ENCODE peak calls at places on chromosomes 6 and 20, in nine cellular contexts. U is neuronal stem cell, N is cardiac muscle cell, O is GM23248, B is stomach, L is uterus, M is sigmoid colon, H is transverse colon, S is right lobe of liver. T is an unnamed sample.

GRCh38 chr20:24823989-24824693 is 124.9 kb upstream of the CST7 start:
- DNase-seq in O (no peak), L (no peak), B (no peak), U (no peak), N (no peak), S (no peak), H (no peak), M (peak), T (no peak)

GRCh38 chr20:23217023-23217422 is 130.9 kb upstream of the CD93 start:
- DNase-seq in S (no peak), O (no peak), M (no peak), B (no peak), U (no peak), H (no peak), N (no peak), L (no peak), T (no peak)

GRCh38 chr6:2565499-2565898 is 185.2 kb downstream of the MYLK4 start:
- DNase-seq in L (no peak), U (no peak), O (no peak), B (no peak), N (no peak), H (no peak), S (no peak), M (no peak), T (no peak)

GRCh38 chr6:45586216-45587171 is 208.8 kb upstream of the SUPT3H start:
- DNase-seq in O (no peak), M (no peak), N (no peak), U (no peak), L (no peak), B (no peak), S (no peak), H (no peak), T (peak)

GRCh38 chr20:46905364-46906125 is 10.9 kb downstream of the EYA2 start:
- DNase-seq in M (no peak), B (no peak), O (peak), H (no peak), U (no peak), L (no peak), S (no peak), N (peak), T (no peak)

GRCh38 chr20:41234546-41234945 is 83.0 kb downstream of the ZHX3 start:
- DNase-seq in O (peak), M (no peak), N (no peak), B (no peak), U (no peak), H (no peak), S (no peak), L (no peak), T (peak)

GRCh38 chr6:144346719-144347446 is 61.7 kb downstream of the UTRN start:
- DNase-seq in L (no peak), N (peak), M (no peak), O (peak), B (no peak), U (no peak), S (no peak), H (no peak), T (no peak)

GRCh38 chr6:112145080-112145573 is 57.7 kb downstream of the FAM229B start:
- DNase-seq in S (no peak), H (no peak), U (no peak), B (no peak), M (no peak), N (no peak), L (peak), O (no peak), T (no peak)

GRCh38 chr6:85129881-85130280 is 320.0 kb upstream of the NT5E start:
- DNase-seq in L (no peak), M (no peak), B (no peak), H (no peak), O (peak), S (no peak), N (peak), U (no peak), T (no peak)

GRCh38 chr20:48620486-48621255 is 207.1 kb downstream of the PREX1 start:
- DNase-seq in H (peak), U (peak), O (peak), N (peak), S (peak), M (peak), L (peak), B (peak), T (peak)

GRCh38 chr20:19113343-19113930 is 99.0 kb upstream of the SLC24A3 start:
- DNase-seq in M (no peak), S (no peak), H (no peak), N (no peak), B (no peak), U (no peak), O (no peak), L (no peak), T (no peak)

GRCh38 chr6:10558575-10558974 is 37.4 kb downstream of the GCNT2 start:
- DNase-seq in U (no peak), H (peak), B (peak), S (no peak), L (no peak), O (no peak), N (no peak), M (peak), T (peak)

GRCh38 chr20:11919046-11919445 is 1.4 kb downstream of the BTBD3 start:
- DNase-seq in U (no peak), M (no peak), L (no peak), S (no peak), N (peak), O (no peak), H (no peak), B (peak), T (peak)

GRCh38 chr6:137640086-137640485 is 145.9 kb upstream of the OLIG3 start:
- DNase-seq in N (no peak), O (no peak), U (no peak), H (no peak), L (no peak), S (no peak), M (no peak), B (no peak), T (no peak)

GRCh38 chr6:3137057-3137777 is 18.7 kb downstream of the BPHL start:
- DNase-seq in L (no peak), O (no peak), H (no peak), N (no peak), B (no peak), U (no peak), M (no peak), S (peak), T (no peak)

GRCh38 chr20:3315110-3315509 is 76.1 kb upstream of the SLC4A11 start:
- DNase-seq in N (no peak), U (no peak), H (no peak), S (no peak), B (no peak), M (no peak), L (no peak), O (peak), T (no peak)

GRCh38 chr6:111423960-111424846 is 58.8 kb downstream of the REV3L start:
- DNase-seq in O (peak), M (peak), H (peak), U (no peak), L (no peak), N (peak), B (peak), S (no peak), T (no peak)

GRCh38 chr20:35447082-35447789 is 8.2 kb upstream of the CEP250 start:
- DNase-seq in M (peak), B (peak), O (peak), S (peak), H (peak), U (peak), L (peak), N (peak), T (peak)

GRCh38 chr20:33276303-33277113 is 6.5 kb upstream of the BPIFB1 start:
- DNase-seq in H (no peak), L (no peak), M (no peak), S (peak), U (no peak), N (no peak), B (no peak), O (no peak), T (no peak)

GRCh38 chr6:7237653-7238190 is 75.3 kb downstream of the SSR1 start:
- DNase-seq in O (peak), U (no peak), S (no peak), L (no peak), N (no peak), M (no peak), H (no peak), B (no peak), T (no peak)

GRCh38 chr6:111276736-111277135 is 189.4 kb downstream of the SLC16A10 start:
- DNase-seq in L (no peak), B (no peak), U (no peak), H (no peak), N (no peak), O (no peak), S (no peak), M (no peak), T (no peak)

GRCh38 chr6:122701666-122702065 is 77.8 kb upstream of the FABP7 start:
- DNase-seq in O (no peak), H (no peak), N (no peak), M (no peak), U (no peak), L (no peak), B (no peak), S (no peak), T (no peak)

GRCh38 chr6:32118782-32119628 is 9.0 kb downstream of the ATF6B start:
- DNase-seq in H (peak), L (peak), M (peak), B (peak), O (peak), N (peak), U (peak), S (peak), T (peak)
- H3K27ac ChIP-seq in H (peak), L (peak), M (peak), B (peak), O (no peak), N (peak), U (no peak), S (no peak), T (no peak)

DNA sequence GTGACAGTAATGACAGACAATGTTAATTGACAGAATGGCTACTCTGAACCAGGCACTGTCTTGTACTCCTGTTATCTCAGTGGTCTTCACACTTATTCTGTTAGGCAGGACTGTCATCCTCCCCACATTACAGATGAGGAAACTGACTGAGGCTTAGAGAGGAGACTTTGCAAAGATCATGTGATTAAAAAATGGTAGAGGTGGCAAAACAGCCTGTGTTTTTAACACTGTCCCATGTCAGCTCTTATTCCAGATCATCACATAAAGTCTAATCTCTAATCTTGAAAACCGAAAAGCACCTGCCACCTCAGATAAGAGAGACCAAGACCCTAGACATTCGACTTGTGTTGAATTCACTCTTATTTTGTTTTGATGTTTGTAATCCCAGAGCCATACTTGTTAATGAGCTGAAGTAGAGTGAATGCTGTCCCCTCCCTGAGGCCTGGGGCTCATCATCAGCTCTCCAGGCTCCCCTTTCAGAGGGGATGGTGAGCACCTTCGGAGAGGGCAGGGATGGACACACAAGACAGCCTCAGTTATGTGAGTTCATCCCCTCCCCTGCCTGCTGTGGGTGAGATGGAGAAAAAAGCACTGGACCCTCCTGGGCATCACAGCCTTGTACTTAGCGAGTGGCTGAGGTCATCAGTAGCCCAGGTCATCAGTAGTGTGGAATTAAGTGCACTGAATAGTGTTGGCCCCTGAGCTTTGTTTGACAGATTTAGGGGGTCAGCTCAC is 30.6 kb downstream of the MTHFD1L start:
- DNase-seq in M (peak), H (no peak), U (no peak), S (no peak), L (no peak), O (no peak), B (no peak), N (no peak), T (no peak)
- H3K27ac ChIP-seq in M (no peak), H (no peak), U (no peak), S (no peak), L (no peak), O (no peak), B (no peak), N (no peak), T (no peak)

GRCh38 chr6:27867941-27868705 is 44.1 kb downstream of the OR2B2 start:
- DNase-seq in O (no peak), N (peak), B (no peak), L (no peak), H (no peak), M (no peak), S (no peak), U (no peak), T (no peak)
- H3K27ac ChIP-seq in O (no peak), N (no peak), B (peak), L (no peak), H (peak), M (no peak), S (no peak), U (peak), T (peak)

GRCh38 chr6:147506704-147507114 is 1.8 kb upstream of the SAMD5 start:
- DNase-seq in B (peak), N (peak), M (peak), S (peak), U (peak), O (peak), L (peak), H (peak), T (peak)

GRCh38 chr6:147508871-147509608 is 550 bp downstream of the SAMD5 start:
- DNase-seq in B (no peak), S (peak), L (peak), N (no peak), H (peak), M (no peak), U (no peak), O (no peak), T (peak)

GRCh38 chr6:147509900-147510299 is 1.4 kb downstream of the SAMD5 start:
- DNase-seq in N (no peak), B (no peak), U (no peak), S (peak), L (no peak), H (peak), O (no peak), M (no peak), T (no peak)

GRCh38 chr6:147508073-147508870 is at the start of gene SAMD5:
- DNase-seq in M (peak), U (peak), O (peak), N (peak), B (peak), L (peak), S (peak), H (peak), T (peak)

GRCh38 chr6:147507162-147508072 is 1.1 kb upstream of the SAMD5 start:
- DNase-seq in B (no peak), S (peak), O (peak), M (no peak), U (peak), N (peak), L (peak), H (peak), T (peak)
- H3K27ac ChIP-seq in B (peak), S (peak), O (no peak), M (peak), U (no peak), N (no peak), L (peak), H (peak), T (no peak)

GRCh38 chr6:4581468-4582420 is 194.5 kb upstream of the CDYL start:
- DNase-seq in N (peak), H (no peak), S (no peak), U (no peak), O (peak), M (no peak), L (no peak), B (no peak), T (no peak)

GRCh38 chr6:4580361-4580760 is 195.8 kb upstream of the CDYL start:
- DNase-seq in M (no peak), O (no peak), U (no peak), S (no peak), H (no peak), B (no peak), L (no peak), N (no peak), T (no peak)

GRCh38 chr6:4575724-4576123 is 200.5 kb upstream of the CDYL start:
- DNase-seq in L (no peak), O (peak), U (no peak), N (no peak), B (no peak), H (no peak), S (no peak), M (no peak), T (peak)

GRCh38 chr6:4573958-4574481 is 202.2 kb upstream of the CDYL start:
- DNase-seq in M (no peak), H (no peak), S (no peak), U (no peak), O (peak), L (no peak), B (no peak), N (peak), T (no peak)

DNA sequence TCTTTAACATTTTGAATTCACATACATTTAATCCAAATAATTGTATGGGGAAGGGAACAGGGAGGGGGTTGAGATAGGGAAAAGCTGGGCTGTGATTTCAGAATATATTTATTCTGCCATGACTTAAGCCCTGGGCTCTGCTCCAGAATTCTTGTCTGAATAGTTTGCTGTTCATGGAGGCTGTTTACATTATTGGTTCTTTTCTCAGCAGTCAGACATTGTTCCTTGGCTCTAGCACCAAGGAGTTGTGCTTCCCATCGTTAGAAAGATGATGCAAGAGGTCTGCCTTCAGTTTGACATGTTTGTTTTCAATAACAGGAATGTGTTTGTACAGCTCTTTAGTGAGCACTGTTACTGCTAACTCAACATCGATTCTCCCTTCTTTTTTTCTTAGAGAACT is 198.8 kb upstream of the CDYL start:
- DNase-seq in B (peak), N (peak), L (peak), S (no peak), U (no peak), M (no peak), H (no peak), O (peak), T (no peak)
- H3K27ac ChIP-seq in B (peak), N (no peak), L (peak), S (no peak), U (no peak), M (peak), H (peak), O (peak), T (no peak)

GRCh38 chr6:166005401-166005845 is 162.2 kb downstream of the TBXT start:
- DNase-seq in H (no peak), N (peak), M (peak), U (no peak), S (no peak), L (peak), B (no peak), O (peak), T (peak)
- H3K27ac ChIP-seq in H (peak), N (peak), M (peak), U (no peak), S (no peak), L (peak), B (peak), O (peak), T (no peak)

DNA sequence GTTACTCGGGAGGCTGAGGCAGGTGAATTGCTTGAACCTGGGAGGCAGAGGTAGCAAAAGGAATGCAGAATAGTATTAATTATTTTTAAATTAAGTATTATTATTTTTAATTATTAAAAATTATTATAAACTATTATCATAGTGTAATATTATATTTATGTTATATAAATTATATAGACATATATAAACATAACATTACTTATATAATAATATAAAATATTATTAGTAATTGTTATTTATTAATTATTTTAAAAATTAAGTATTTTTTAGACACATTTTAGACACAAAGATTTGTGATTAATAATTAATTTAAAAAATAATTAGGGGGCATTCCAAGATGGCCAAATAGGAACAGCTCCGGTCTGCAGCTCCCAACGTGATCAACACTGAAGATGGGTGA is 31.7 kb upstream of the TGM3 start:
- DNase-seq in L (no peak), N (no peak), O (no peak), S (no peak), B (no peak), H (no peak), M (no peak), U (no peak), T (no peak)
- H3K27ac ChIP-seq in L (no peak), N (peak), O (no peak), S (peak), B (peak), H (no peak), M (no peak), U (no peak), T (no peak)

DNA sequence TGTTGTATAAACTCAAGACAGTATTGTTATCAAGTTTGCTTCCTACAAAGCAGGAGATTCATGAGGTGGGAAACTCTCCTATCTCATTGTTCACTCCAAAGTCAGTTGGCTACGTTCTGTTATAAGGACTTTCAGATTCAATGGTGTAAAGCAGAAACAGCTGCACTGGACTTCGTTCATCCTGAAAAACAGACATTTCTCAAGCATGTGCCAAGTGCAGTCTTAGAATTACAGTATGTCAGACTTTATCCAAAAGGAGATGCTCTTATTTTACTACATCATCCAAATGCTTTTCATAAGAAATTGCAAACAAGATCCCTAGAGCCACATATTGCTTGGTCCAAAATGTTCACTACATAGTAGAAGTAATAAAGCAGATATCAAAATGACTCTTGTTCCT is 14.9 kb downstream of the COL21A1 start:
- DNase-seq in U (no peak), M (no peak), H (no peak), N (no peak), L (no peak), O (no peak), S (no peak), B (no peak), T (no peak)
- H3K27ac ChIP-seq in U (no peak), M (peak), H (no peak), N (no peak), L (peak), O (no peak), S (no peak), B (no peak), T (no peak)

T was measured in neural progenitor cell.